ENCODE peak calls at places on chromosomes 7 and 10, in seven cellular contexts. One of them, this sample, is unnamed.

GRCh38 chr7:27190284-27190748 is 5.3 kb upstream of the HOXA11 start:
- DNase-seq in ELF-1: no peak
- DNase-seq in left lobe of liver: no peak
- DNase-seq in midbrain: no peak
- DNase-seq in CD8-positive, alpha-beta memory T cell: no peak
- DNase-seq in stimulated activated CD8-positive, alpha-beta memory T cell treated with anti-CD3 and anti-CD28 coated beads, Interleukin-4, amount 100 ng/mL, for 4 hours: no peak
- DNase-seq in AG08395: no peak
- DNase-seq in this sample: no peak

GRCh38 chr10:110364531-110364937 is 59.8 kb upstream of the SMNDC1 start:
- DNase-seq in ELF-1: no peak
- DNase-seq in left lobe of liver: no peak
- DNase-seq in midbrain: no peak
- DNase-seq in CD8-positive, alpha-beta memory T cell: no peak
- DNase-seq in stimulated activated CD8-positive, alpha-beta memory T cell treated with anti-CD3 and anti-CD28 coated beads, Interleukin-4, amount 100 ng/mL, for 4 hours: no peak
- DNase-seq in AG08395: no peak
- DNase-seq in this sample: no peak

GRCh38 chr7:141737118-141737835 is 881 bp upstream of the SSBP1 start:
- DNase-seq in ELF-1: no peak
- DNase-seq in left lobe of liver: peak; percentile 50
- DNase-seq in midbrain: no peak
- DNase-seq in CD8-positive, alpha-beta memory T cell: peak; percentile 34
- DNase-seq in stimulated activated CD8-positive, alpha-beta memory T cell treated with anti-CD3 and anti-CD28 coated beads, Interleukin-4, amount 100 ng/mL, for 4 hours: no peak
- DNase-seq in AG08395: no peak
- DNase-seq in this sample: peak; percentile 21

GRCh38 chr10:94129393-94130130 is 135.8 kb downstream of the PLCE1 start:
- DNase-seq in ELF-1: no peak
- DNase-seq in left lobe of liver: no peak
- DNase-seq in midbrain: no peak
- DNase-seq in CD8-positive, alpha-beta memory T cell: no peak
- DNase-seq in stimulated activated CD8-positive, alpha-beta memory T cell treated with anti-CD3 and anti-CD28 coated beads, Interleukin-4, amount 100 ng/mL, for 4 hours: no peak
- DNase-seq in AG08395: peak; percentile 74
- DNase-seq in this sample: no peak

GRCh38 chr7:112023282-112023681 is 182.9 kb downstream of the DOCK4 start:
- DNase-seq in ELF-1: no peak
- DNase-seq in left lobe of liver: no peak
- DNase-seq in midbrain: no peak
- DNase-seq in CD8-positive, alpha-beta memory T cell: no peak
- DNase-seq in stimulated activated CD8-positive, alpha-beta memory T cell treated with anti-CD3 and anti-CD28 coated beads, Interleukin-4, amount 100 ng/mL, for 4 hours: no peak
- DNase-seq in AG08395: no peak
- DNase-seq in this sample: no peak

GRCh38 chr7:152402384-152403250 is 33.2 kb downstream of the KMT2C start:
- DNase-seq in ELF-1: no peak
- DNase-seq in left lobe of liver: no peak
- DNase-seq in midbrain: no peak
- DNase-seq in CD8-positive, alpha-beta memory T cell: no peak
- DNase-seq in stimulated activated CD8-positive, alpha-beta memory T cell treated with anti-CD3 and anti-CD28 coated beads, Interleukin-4, amount 100 ng/mL, for 4 hours: no peak
- DNase-seq in AG08395: peak; percentile 23
- DNase-seq in this sample: no peak

GRCh38 chr7:118104812-118105441 is 79.0 kb upstream of the LSM8 start:
- DNase-seq in ELF-1: no peak
- DNase-seq in left lobe of liver: no peak
- DNase-seq in midbrain: peak; percentile 14
- DNase-seq in CD8-positive, alpha-beta memory T cell: no peak
- DNase-seq in stimulated activated CD8-positive, alpha-beta memory T cell treated with anti-CD3 and anti-CD28 coated beads, Interleukin-4, amount 100 ng/mL, for 4 hours: no peak
- DNase-seq in AG08395: no peak
- DNase-seq in this sample: no peak

GRCh38 chr7:44791278-44792219 is 4.9 kb upstream of the PPIA start:
- DNase-seq in ELF-1: no peak
- DNase-seq in left lobe of liver: no peak
- DNase-seq in midbrain: no peak
- DNase-seq in CD8-positive, alpha-beta memory T cell: no peak
- DNase-seq in stimulated activated CD8-positive, alpha-beta memory T cell treated with anti-CD3 and anti-CD28 coated beads, Interleukin-4, amount 100 ng/mL, for 4 hours: no peak
- DNase-seq in AG08395: peak; percentile 77
- DNase-seq in this sample: no peak

GRCh38 chr10:508726-509125 is 180.7 kb downstream of the DIP2C start:
- DNase-seq in ELF-1: no peak
- DNase-seq in left lobe of liver: no peak
- DNase-seq in midbrain: no peak
- DNase-seq in CD8-positive, alpha-beta memory T cell: no peak
- DNase-seq in stimulated activated CD8-positive, alpha-beta memory T cell treated with anti-CD3 and anti-CD28 coated beads, Interleukin-4, amount 100 ng/mL, for 4 hours: no peak
- DNase-seq in AG08395: no peak
- DNase-seq in this sample: no peak

GRCh38 chr10:124972637-124973036 is 30.7 kb downstream of the ZRANB1 start:
- DNase-seq in ELF-1: no peak
- DNase-seq in left lobe of liver: no peak
- DNase-seq in midbrain: no peak
- DNase-seq in CD8-positive, alpha-beta memory T cell: no peak
- DNase-seq in stimulated activated CD8-positive, alpha-beta memory T cell treated with anti-CD3 and anti-CD28 coated beads, Interleukin-4, amount 100 ng/mL, for 4 hours: no peak
- DNase-seq in AG08395: no peak
- DNase-seq in this sample: no peak

GRCh38 chr7:131327049-131327625 is 539 bp upstream of the MKLN1 start:
- DNase-seq in ELF-1: no peak
- DNase-seq in left lobe of liver: no peak
- DNase-seq in midbrain: peak; percentile 50
- DNase-seq in CD8-positive, alpha-beta memory T cell: no peak
- DNase-seq in stimulated activated CD8-positive, alpha-beta memory T cell treated with anti-CD3 and anti-CD28 coated beads, Interleukin-4, amount 100 ng/mL, for 4 hours: no peak
- DNase-seq in AG08395: peak; percentile 72
- DNase-seq in this sample: no peak

GRCh38 chr10:73908853-73909611 is 1.9 kb upstream of the PLAU start:
- DNase-seq in ELF-1: peak; percentile 52
- DNase-seq in left lobe of liver: no peak
- DNase-seq in midbrain: no peak
- DNase-seq in CD8-positive, alpha-beta memory T cell: no peak
- DNase-seq in stimulated activated CD8-positive, alpha-beta memory T cell treated with anti-CD3 and anti-CD28 coated beads, Interleukin-4, amount 100 ng/mL, for 4 hours: peak; percentile 53
- DNase-seq in AG08395: peak; percentile 81
- DNase-seq in this sample: peak; percentile 48

GRCh38 chr10:79440281-79440680 is 5.1 kb downstream of the ZCCHC24 start:
- DNase-seq in ELF-1: no peak
- DNase-seq in left lobe of liver: no peak
- DNase-seq in midbrain: no peak
- DNase-seq in CD8-positive, alpha-beta memory T cell: no peak
- DNase-seq in stimulated activated CD8-positive, alpha-beta memory T cell treated with anti-CD3 and anti-CD28 coated beads, Interleukin-4, amount 100 ng/mL, for 4 hours: no peak
- DNase-seq in AG08395: no peak
- DNase-seq in this sample: no peak

GRCh38 chr7:41148521-41148951 is 554.4 kb downstream of the INHBA start:
- DNase-seq in ELF-1: no peak
- DNase-seq in left lobe of liver: no peak
- DNase-seq in midbrain: no peak
- DNase-seq in CD8-positive, alpha-beta memory T cell: no peak
- DNase-seq in stimulated activated CD8-positive, alpha-beta memory T cell treated with anti-CD3 and anti-CD28 coated beads, Interleukin-4, amount 100 ng/mL, for 4 hours: no peak
- DNase-seq in AG08395: peak; percentile 84
- DNase-seq in this sample: no peak

GRCh38 chr7:17681965-17682364 is 258.3 kb downstream of the SNX13 start:
- DNase-seq in ELF-1: no peak
- DNase-seq in left lobe of liver: no peak
- DNase-seq in midbrain: no peak
- DNase-seq in CD8-positive, alpha-beta memory T cell: no peak
- DNase-seq in stimulated activated CD8-positive, alpha-beta memory T cell treated with anti-CD3 and anti-CD28 coated beads, Interleukin-4, amount 100 ng/mL, for 4 hours: no peak
- DNase-seq in AG08395: peak; percentile 68
- DNase-seq in this sample: no peak

GRCh38 chr10:26911811-26912461 is 51.2 kb upstream of the ABI1 start:
- DNase-seq in ELF-1: no peak
- DNase-seq in left lobe of liver: no peak
- DNase-seq in midbrain: no peak
- DNase-seq in CD8-positive, alpha-beta memory T cell: no peak
- DNase-seq in stimulated activated CD8-positive, alpha-beta memory T cell treated with anti-CD3 and anti-CD28 coated beads, Interleukin-4, amount 100 ng/mL, for 4 hours: no peak
- DNase-seq in AG08395: no peak
- DNase-seq in this sample: no peak

GRCh38 chr10:15808204-15808797 is 52.0 kb downstream of the MINDY3 start:
- DNase-seq in ELF-1: no peak
- DNase-seq in left lobe of liver: no peak
- DNase-seq in midbrain: no peak
- DNase-seq in CD8-positive, alpha-beta memory T cell: no peak
- DNase-seq in stimulated activated CD8-positive, alpha-beta memory T cell treated with anti-CD3 and anti-CD28 coated beads, Interleukin-4, amount 100 ng/mL, for 4 hours: no peak
- DNase-seq in AG08395: no peak
- DNase-seq in this sample: no peak

GRCh38 chr10:98403812-98404504 is 11.0 kb downstream of the PYROXD2 start:
- DNase-seq in ELF-1: no peak
- DNase-seq in left lobe of liver: no peak
- DNase-seq in midbrain: no peak
- DNase-seq in CD8-positive, alpha-beta memory T cell: no peak
- DNase-seq in stimulated activated CD8-positive, alpha-beta memory T cell treated with anti-CD3 and anti-CD28 coated beads, Interleukin-4, amount 100 ng/mL, for 4 hours: no peak
- DNase-seq in AG08395: peak; percentile 43
- DNase-seq in this sample: no peak

GRCh38 chr10:114306116-114306973 is 67.3 kb downstream of the VWA2 start:
- DNase-seq in ELF-1: peak; percentile 70
- DNase-seq in left lobe of liver: no peak
- DNase-seq in midbrain: no peak
- DNase-seq in CD8-positive, alpha-beta memory T cell: no peak
- DNase-seq in stimulated activated CD8-positive, alpha-beta memory T cell treated with anti-CD3 and anti-CD28 coated beads, Interleukin-4, amount 100 ng/mL, for 4 hours: no peak
- DNase-seq in AG08395: peak; percentile 94
- DNase-seq in this sample: no peak

GRCh38 chr7:44797329-44798258 is 1.1 kb downstream of the PPIA start:
- DNase-seq in ELF-1: peak; percentile 91
- DNase-seq in left lobe of liver: peak; percentile 87
- DNase-seq in midbrain: peak; percentile 84
- DNase-seq in CD8-positive, alpha-beta memory T cell: peak; percentile 80
- DNase-seq in stimulated activated CD8-positive, alpha-beta memory T cell treated with anti-CD3 and anti-CD28 coated beads, Interleukin-4, amount 100 ng/mL, for 4 hours: peak; percentile 51
- DNase-seq in AG08395: peak; percentile 79
- DNase-seq in this sample: peak; percentile 80

GRCh38 chr10:17683541-17683940 is 39.6 kb downstream of the STAM start:
- DNase-seq in ELF-1: no peak
- DNase-seq in left lobe of liver: no peak
- DNase-seq in midbrain: no peak
- DNase-seq in CD8-positive, alpha-beta memory T cell: no peak
- DNase-seq in stimulated activated CD8-positive, alpha-beta memory T cell treated with anti-CD3 and anti-CD28 coated beads, Interleukin-4, amount 100 ng/mL, for 4 hours: no peak
- DNase-seq in AG08395: no peak
- DNase-seq in this sample: no peak

GRCh38 chr7:91974066-91974465 is 33.4 kb downstream of the AKAP9 start:
- DNase-seq in ELF-1: no peak
- DNase-seq in left lobe of liver: no peak
- DNase-seq in midbrain: no peak
- DNase-seq in CD8-positive, alpha-beta memory T cell: no peak
- DNase-seq in stimulated activated CD8-positive, alpha-beta memory T cell treated with anti-CD3 and anti-CD28 coated beads, Interleukin-4, amount 100 ng/mL, for 4 hours: no peak
- DNase-seq in AG08395: no peak
- DNase-seq in this sample: no peak

GRCh38 chr7:18521945-18522566 is 26.5 kb downstream of the HDAC9 start:
- DNase-seq in ELF-1: no peak
- DNase-seq in left lobe of liver: no peak
- DNase-seq in midbrain: no peak
- DNase-seq in CD8-positive, alpha-beta memory T cell: no peak
- DNase-seq in stimulated activated CD8-positive, alpha-beta memory T cell treated with anti-CD3 and anti-CD28 coated beads, Interleukin-4, amount 100 ng/mL, for 4 hours: no peak
- DNase-seq in AG08395: no peak
- DNase-seq in this sample: no peak

GRCh38 chr10:88982360-88982759 is 8.2 kb upstream of the FAS start:
- DNase-seq in ELF-1: no peak
- DNase-seq in left lobe of liver: no peak
- DNase-seq in midbrain: no peak
- DNase-seq in CD8-positive, alpha-beta memory T cell: no peak
- DNase-seq in stimulated activated CD8-positive, alpha-beta memory T cell treated with anti-CD3 and anti-CD28 coated beads, Interleukin-4, amount 100 ng/mL, for 4 hours: no peak
- DNase-seq in AG08395: no peak
- DNase-seq in this sample: no peak

GRCh38 chr10:5841965-5842364 is 28.7 kb upstream of the GDI2 start:
- DNase-seq in ELF-1: no peak
- DNase-seq in left lobe of liver: no peak
- DNase-seq in midbrain: no peak
- DNase-seq in CD8-positive, alpha-beta memory T cell: no peak
- DNase-seq in stimulated activated CD8-positive, alpha-beta memory T cell treated with anti-CD3 and anti-CD28 coated beads, Interleukin-4, amount 100 ng/mL, for 4 hours: no peak
- DNase-seq in AG08395: no peak
- DNase-seq in this sample: no peak

GRCh38 chr10:97543025-97543546 is 29.5 kb upstream of the ANKRD2 start:
- DNase-seq in ELF-1: peak; percentile 70
- DNase-seq in left lobe of liver: no peak
- DNase-seq in midbrain: peak; percentile 79
- DNase-seq in CD8-positive, alpha-beta memory T cell: no peak
- DNase-seq in stimulated activated CD8-positive, alpha-beta memory T cell treated with anti-CD3 and anti-CD28 coated beads, Interleukin-4, amount 100 ng/mL, for 4 hours: no peak
- DNase-seq in AG08395: peak; percentile 97
- DNase-seq in this sample: no peak

GRCh38 chr10:132200344-132201110 is 13.8 kb downstream of the DPYSL4 start:
- DNase-seq in ELF-1: no peak
- DNase-seq in left lobe of liver: no peak
- DNase-seq in midbrain: no peak
- DNase-seq in CD8-positive, alpha-beta memory T cell: no peak
- DNase-seq in stimulated activated CD8-positive, alpha-beta memory T cell treated with anti-CD3 and anti-CD28 coated beads, Interleukin-4, amount 100 ng/mL, for 4 hours: no peak
- DNase-seq in AG08395: no peak
- DNase-seq in this sample: no peak

GRCh38 chr10:46229144-46229563 is 57.6 kb upstream of the ANTXRL start:
- DNase-seq in ELF-1: peak; percentile 76
- DNase-seq in left lobe of liver: peak; percentile 42
- DNase-seq in midbrain: no peak
- DNase-seq in CD8-positive, alpha-beta memory T cell: peak; percentile 11
- DNase-seq in stimulated activated CD8-positive, alpha-beta memory T cell treated with anti-CD3 and anti-CD28 coated beads, Interleukin-4, amount 100 ng/mL, for 4 hours: no peak
- DNase-seq in AG08395: no peak
- DNase-seq in this sample: no peak

GRCh38 chr7:1678070-1678543 is 8.0 kb downstream of the ELFN1 start:
- DNase-seq in ELF-1: no peak
- DNase-seq in left lobe of liver: no peak
- DNase-seq in midbrain: no peak
- DNase-seq in CD8-positive, alpha-beta memory T cell: no peak
- DNase-seq in stimulated activated CD8-positive, alpha-beta memory T cell treated with anti-CD3 and anti-CD28 coated beads, Interleukin-4, amount 100 ng/mL, for 4 hours: no peak
- DNase-seq in AG08395: no peak
- DNase-seq in this sample: peak; percentile 10

GRCh38 chr7:29839302-29839701 is 33.0 kb downstream of the WIPF3 start:
- DNase-seq in ELF-1: no peak
- DNase-seq in left lobe of liver: no peak
- DNase-seq in midbrain: no peak
- DNase-seq in CD8-positive, alpha-beta memory T cell: no peak
- DNase-seq in stimulated activated CD8-positive, alpha-beta memory T cell treated with anti-CD3 and anti-CD28 coated beads, Interleukin-4, amount 100 ng/mL, for 4 hours: no peak
- DNase-seq in AG08395: peak; percentile 62
- DNase-seq in this sample: no peak

GRCh38 chr7:129606801-129607200 is 4.7 kb upstream of the NRF1 start:
- DNase-seq in ELF-1: no peak
- DNase-seq in left lobe of liver: no peak
- DNase-seq in midbrain: peak; percentile 17
- DNase-seq in CD8-positive, alpha-beta memory T cell: no peak
- DNase-seq in stimulated activated CD8-positive, alpha-beta memory T cell treated with anti-CD3 and anti-CD28 coated beads, Interleukin-4, amount 100 ng/mL, for 4 hours: no peak
- DNase-seq in AG08395: no peak
- DNase-seq in this sample: no peak

GRCh38 chr10:34504534-34504933 is 310.6 kb downstream of the PARD3 start:
- DNase-seq in ELF-1: no peak
- DNase-seq in left lobe of liver: no peak
- DNase-seq in midbrain: no peak
- DNase-seq in CD8-positive, alpha-beta memory T cell: no peak
- DNase-seq in stimulated activated CD8-positive, alpha-beta memory T cell treated with anti-CD3 and anti-CD28 coated beads, Interleukin-4, amount 100 ng/mL, for 4 hours: no peak
- DNase-seq in AG08395: peak; percentile 54
- DNase-seq in this sample: no peak

GRCh38 chr10:60314306-60314940 is 75.3 kb downstream of the ANK3 start:
- DNase-seq in ELF-1: no peak
- DNase-seq in left lobe of liver: no peak
- DNase-seq in midbrain: no peak
- DNase-seq in CD8-positive, alpha-beta memory T cell: no peak
- DNase-seq in stimulated activated CD8-positive, alpha-beta memory T cell treated with anti-CD3 and anti-CD28 coated beads, Interleukin-4, amount 100 ng/mL, for 4 hours: no peak
- DNase-seq in AG08395: peak; percentile 40
- DNase-seq in this sample: no peak

GRCh38 chr10:12656518-12657142 is 307.3 kb downstream of the CAMK1D start:
- DNase-seq in ELF-1: peak; percentile 32
- DNase-seq in left lobe of liver: no peak
- DNase-seq in midbrain: peak; percentile 12
- DNase-seq in CD8-positive, alpha-beta memory T cell: peak; percentile 50
- DNase-seq in stimulated activated CD8-positive, alpha-beta memory T cell treated with anti-CD3 and anti-CD28 coated beads, Interleukin-4, amount 100 ng/mL, for 4 hours: no peak
- DNase-seq in AG08395: peak; percentile 71
- DNase-seq in this sample: no peak

This sample was measured in natural killer cell.